ENCODE peak calls at places on chromosomes 7 and 10, in six cellular contexts. Z is H9, W is neuronal stem cell, F is mesenchymal stem cell, X is IMR-90, Q is H1. B is an unnamed sample.

GRCh38 chr7:34759477-34760125 is 101.6 kb downstream of the NPSR1 start:
- DNase-seq in W (peak; percentile 31), Z (peak; percentile 40), F (peak; percentile 53), X (peak; percentile 45), Q (no peak), B (peak; percentile 86)

GRCh38 chr7:18829101-18829486 is 288.3 kb downstream of the TWIST1 start:
- DNase-seq in W (no peak), F (no peak), Q (no peak), Z (no peak), X (no peak), B (no peak)

GRCh38 chr10:48255722-48256121 is 18.8 kb downstream of the FRMPD2 start:
- DNase-seq in X (no peak), Q (no peak), F (no peak), W (no peak), Z (no peak), B (no peak)

GRCh38 chr10:52318822-52319464 is 4.9 kb downstream of the DKK1 start:
- DNase-seq in F (peak; percentile 89), X (peak; percentile 98), Q (no peak), Z (no peak), W (no peak), B (no peak)

GRCh38 chr10:70331486-70332268 is 47.9 kb upstream of the NPFFR1 start:
- DNase-seq in W (no peak), Z (no peak), X (peak; percentile 93), F (peak; percentile 97), Q (no peak), B (peak; percentile 71)

GRCh38 chr10:4242561-4243035 is 457.6 kb upstream of the KLF6 start:
- DNase-seq in Q (no peak), F (peak; percentile 84), X (peak; percentile 92), W (no peak), Z (no peak), B (peak; percentile 52)

GRCh38 chr10:62912086-62912485 is 95.9 kb upstream of the EGR2 start:
- DNase-seq in X (no peak), Q (no peak), F (no peak), Z (no peak), W (no peak), B (no peak)

GRCh38 chr10:122140941-122141623 is 130.0 kb upstream of the BTBD16 start:
- DNase-seq in W (no peak), Q (no peak), Z (no peak), X (peak; percentile 94), F (peak; percentile 96), B (peak; percentile 68)

GRCh38 chr7:146115665-146116451 is 743 bp upstream of the CNTNAP2 start:
- DNase-seq in W (peak; percentile 92), X (no peak), Q (peak; percentile 76), F (peak; percentile 63), Z (peak; percentile 94), B (peak; percentile 96)

GRCh38 chr7:111835066-111835465 is 272.8 kb upstream of the IMMP2L start:
- DNase-seq in F (no peak), X (peak; percentile 89), Q (no peak), W (no peak), Z (no peak), B (peak; percentile 21)

GRCh38 chr7:55365103-55365679 is at the start of gene LANCL2:
- DNase-seq in Q (no peak), F (peak; percentile 53), W (peak; percentile 57), Z (peak; percentile 63), X (peak; percentile 16), B (no peak)

GRCh38 chr7:45176886-45177731 is 19.5 kb downstream of the RAMP3 start:
- DNase-seq in W (no peak), Q (no peak), Z (no peak), F (no peak), X (no peak), B (no peak)

GRCh38 chr7:107035446-107035845 is 9.1 kb upstream of the PRKAR2B start:
- DNase-seq in Z (no peak), W (no peak), X (peak; percentile 95), Q (no peak), F (peak; percentile 96), B (peak; percentile 15)

GRCh38 chr7:26198133-26198780 is 2.3 kb downstream of the HNRNPA2B1 start:
- DNase-seq in Z (no peak), Q (no peak), W (no peak), F (no peak), X (no peak), B (no peak)

GRCh38 chr7:53281312-53281711 is 245.9 kb downstream of the POM121L12 start:
- DNase-seq in Z (no peak), Q (no peak), X (no peak), W (no peak), F (no peak), B (no peak)

GRCh38 chr10:86162036-86162435 is 204.6 kb downstream of the GRID1 start:
- DNase-seq in Q (no peak), Z (no peak), X (no peak), F (no peak), W (no peak), B (no peak)

GRCh38 chr10:43689618-43689954 is 40.9 kb upstream of the ZNF32 start:
- DNase-seq in F (no peak), W (no peak), Z (peak; percentile 60), X (no peak), Q (no peak), B (peak; percentile 41)

GRCh38 chr10:132889091-132889490 is 53.3 kb downstream of the CFAP46 start:
- DNase-seq in W (no peak), F (no peak), Z (no peak), Q (no peak), X (peak; percentile 10), B (no peak)

GRCh38 chr10:25080880-25081581 is 64.6 kb downstream of the THNSL1 start:
- DNase-seq in Z (peak; percentile 81), Q (peak; percentile 76), X (peak; percentile 83), W (peak; percentile 80), F (peak; percentile 79), B (peak; percentile 88)

GRCh38 chr10:73096041-73096451 is 620 bp downstream of the P4HA1 start:
- DNase-seq in W (no peak), F (peak; percentile 77), Z (peak; percentile 71), X (peak; percentile 60), Q (peak; percentile 41), B (peak; percentile 92)

GRCh38 chr10:119025336-119025735 is 4.2 kb upstream of the NANOS1 start:
- DNase-seq in Z (no peak), W (no peak), Q (no peak), X (peak; percentile 64), F (peak; percentile 77), B (peak; percentile 55)

GRCh38 chr10:79185067-79185774 is 116.5 kb downstream of the ZMIZ1 start:
- DNase-seq in Q (no peak), Z (no peak), F (peak; percentile 85), X (peak; percentile 41), W (no peak), B (peak; percentile 59)

GRCh38 chr7:44154703-44155102 is 13.6 kb upstream of the MYL7 start:
- DNase-seq in F (no peak), Q (no peak), W (no peak), X (no peak), Z (no peak), B (no peak)

GRCh38 chr10:79344502-79345195 is 2.6 kb upstream of the PPIF start:
- DNase-seq in Z (no peak), F (no peak), Q (no peak), W (no peak), X (no peak), B (no peak)

DNA sequence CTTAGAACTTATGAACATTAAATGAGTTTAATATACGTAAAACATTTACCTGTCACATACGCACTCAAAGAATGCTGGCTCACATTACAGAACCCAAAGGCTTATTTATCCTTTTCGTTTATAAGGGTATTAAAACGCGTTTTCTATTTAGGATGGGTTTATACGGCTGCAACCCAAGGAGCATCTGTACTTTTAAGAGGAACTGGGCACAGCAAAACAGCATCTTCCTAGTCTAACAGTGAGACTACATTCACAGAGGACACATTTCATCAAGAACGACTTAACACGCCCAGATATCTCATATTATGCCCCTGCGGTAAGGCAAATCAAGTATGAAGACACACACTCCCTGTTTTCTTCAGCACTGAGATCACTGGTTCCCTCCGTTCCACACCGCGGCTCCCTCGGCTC is 547 bp upstream of the DMTF1 start:
- DNase-seq in X (no peak), F (no peak), Q (no peak), W (no peak), Z (no peak), B (no peak)
- H3K18ac ChIP-seq in X (peak overlapping the region; percentile 62), F (peak overlapping the region; percentile 90), Q (peak overlapping the region; percentile 95), W (peak overlapping the region; percentile 97), Z (peak overlapping the region; percentile 100), B (peak overlapping the region; percentile 57)

GRCh38 chr10:78047314-78047891 is 13.7 kb downstream of the RPS24 start:
- DNase-seq in F (peak; percentile 82), Z (peak; percentile 93), X (peak; percentile 87), W (peak; percentile 87), Q (peak; percentile 86), B (peak; percentile 93)
- H2BK5ac ChIP-seq in F (no peak overlapping the region), Z (no peak overlapping the region), X (no peak overlapping the region), W (peak overlapping the region; percentile 62), Q (no peak overlapping the region), B (no peak overlapping the region)

GRCh38 chr10:112448903-112449302 is 1.9 kb downstream of the VTI1A start:
- DNase-seq in X (no peak), F (no peak), Q (no peak), W (no peak), Z (no peak), B (no peak)

GRCh38 chr10:112441520-112441919 is 5.2 kb downstream of the ZDHHC6 start:
- DNase-seq in W (no peak), Z (no peak), X (no peak), Q (no peak), F (no peak), B (no peak)

GRCh38 chr10:112442063-112442462 is 4.7 kb downstream of the ZDHHC6 start:
- DNase-seq in F (no peak), Q (no peak), Z (no peak), X (no peak), W (no peak), B (no peak)

GRCh38 chr10:112446055-112446854 is 459 bp downstream of the ZDHHC6 start:
- DNase-seq in F (peak; percentile 24), Z (no peak), W (no peak), X (peak; percentile 23), Q (no peak), B (peak; percentile 5)

GRCh38 chr10:112446855-112447691 is at the start of the genes VTI1A and ZDHHC6:
- DNase-seq in X (peak; percentile 84), Z (peak; percentile 82), F (peak; percentile 90), Q (peak; percentile 43), W (peak; percentile 83), B (peak; percentile 92)
- H3K18ac ChIP-seq in X (peak within 1 kb of the TSS; percentile 44), Z (peak within 1 kb of the TSS; percentile 69), F (peak within 1 kb of the TSS; percentile 58), Q (peak within 1 kb of the TSS; percentile 68), W (peak within 1 kb of the TSS; percentile 25), B (peak within 1 kb of the TSS; percentile 80)

DNA sequence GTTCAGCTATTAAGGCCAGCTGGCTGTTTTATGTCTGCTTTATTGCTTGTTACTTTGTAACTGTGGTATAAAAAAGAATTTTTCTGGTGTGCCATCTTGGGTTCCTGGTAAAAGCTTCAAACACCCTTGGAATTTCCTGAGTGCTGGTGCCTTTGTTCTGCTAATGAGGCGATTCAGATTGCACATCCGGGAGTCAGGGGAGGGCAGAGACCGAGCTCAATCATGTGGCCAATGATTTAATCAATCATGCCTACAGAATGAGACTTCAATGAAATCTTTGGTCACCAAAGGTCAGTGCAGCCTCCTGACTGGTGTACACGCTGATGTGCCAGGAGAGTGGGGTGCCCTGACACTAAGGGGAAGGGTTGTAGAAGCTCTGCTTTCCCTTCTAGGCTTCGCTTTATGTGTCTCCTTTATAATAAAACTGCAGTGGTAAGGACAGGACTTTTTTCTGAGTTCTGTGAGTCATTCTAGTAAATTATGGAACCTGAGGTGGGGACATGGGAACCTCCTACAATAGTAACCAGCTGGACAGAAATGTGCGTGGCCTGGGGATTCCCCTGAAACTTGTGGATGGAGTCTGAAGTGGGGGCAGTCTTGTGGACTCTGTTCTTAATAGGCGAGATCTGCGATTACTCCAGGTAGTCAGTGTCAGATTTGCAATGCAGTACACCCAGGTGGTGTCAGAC is 69.4 kb upstream of the OGDHL start:
- DNase-seq in F (peak; percentile 42), Z (peak; percentile 81), W (peak; percentile 66), X (peak; percentile 34), Q (peak; percentile 57), B (peak; percentile 91)
- H2BK5ac ChIP-seq in F (no peak overlapping the region), Z (peak overlapping the region; percentile 51), W (no peak overlapping the region), X (no peak overlapping the region), Q (peak overlapping the region; percentile 99), B (no peak overlapping the region)